ENCODE peak calls at places on chromosomes 11 and 22, in six cellular contexts. W is ovary, G is astrocyte, Y is sigmoid colon, T is HFF-Myc, E is cardiac fibroblast. R is an unnamed sample.

GRCh38 chr11:123321641-123322040 is 108.4 kb upstream of the GRAMD1B start:
- DNase-seq in W (no peak), G (no peak), Y (no peak), T (no peak), E (peak; percentile 10), R (no peak)

GRCh38 chr11:97461934-97462333 is 1072.1 kb downstream of the JRKL start:
- DNase-seq in W (no peak), G (no peak), Y (no peak), T (no peak), E (no peak), R (no peak)

GRCh38 chr11:59158206-59159068 is 13.5 kb upstream of the DTX4 start:
- DNase-seq in W (no peak), G (peak; percentile 39), Y (no peak), T (peak; percentile 29), E (peak; percentile 87), R (no peak)

GRCh38 chr22:28882545-28882877 is 861 bp upstream of the ZNRF3 start:
- DNase-seq in W (no peak), G (no peak), Y (peak; percentile 74), T (no peak), E (no peak), R (peak; percentile 55)

GRCh38 chr11:31887180-31887579 is 76.1 kb upstream of the PAX6 start:
- DNase-seq in W (no peak), G (no peak), Y (no peak), T (no peak), E (no peak), R (no peak)

GRCh38 chr22:20438678-20439492 is 1.3 kb upstream of the SCARF2 start:
- DNase-seq in W (peak; percentile 37), G (no peak), Y (peak; percentile 67), T (no peak), E (peak; percentile 33), R (peak; percentile 67)

GRCh38 chr11:47187723-47188122 is 1.5 kb upstream of the PACSIN3 start:
- DNase-seq in W (no peak), G (peak; percentile 2), Y (no peak), T (no peak), E (no peak), R (no peak)

GRCh38 chr22:48380016-48380665 is 1447.5 kb downstream of the BRD1 start:
- DNase-seq in W (no peak), G (no peak), Y (peak; percentile 26), T (no peak), E (no peak), R (no peak)

GRCh38 chr22:17575681-17576080 is 12.4 kb downstream of the SLC25A18 start:
- DNase-seq in W (no peak), G (no peak), Y (no peak), T (no peak), E (no peak), R (peak; percentile 53)

GRCh38 chr11:85791326-85791990 is 19.5 kb downstream of the SYTL2 start:
- DNase-seq in W (no peak), G (no peak), Y (no peak), T (no peak), E (no peak), R (no peak)

GRCh38 chr11:32312865-32313403 is 122.4 kb downstream of the WT1 start:
- DNase-seq in W (peak; percentile 29), G (peak; percentile 30), Y (no peak), T (no peak), E (peak; percentile 94), R (peak; percentile 44)

GRCh38 chr11:91248199-91248807 is 976.3 kb upstream of the FAT3 start:
- DNase-seq in W (no peak), G (no peak), Y (no peak), T (no peak), E (peak; percentile 73), R (peak; percentile 3)

GRCh38 chr22:27311666-27312566 is 489.6 kb downstream of the MN1 start:
- DNase-seq in W (no peak), G (peak; percentile 26), Y (no peak), T (no peak), E (no peak), R (no peak)

GRCh38 chr11:132187814-132188213 is 817.4 kb downstream of the NTM start:
- DNase-seq in W (no peak), G (peak; percentile 42), Y (no peak), T (no peak), E (peak; percentile 56), R (peak; percentile 42)

GRCh38 chr11:95412074-95412473 is 181.1 kb upstream of the SESN3 start:
- DNase-seq in W (no peak), G (no peak), Y (no peak), T (no peak), E (no peak), R (no peak)

GRCh38 chr11:83610996-83611395 is 324.8 kb upstream of the CCDC90B start:
- DNase-seq in W (no peak), G (no peak), Y (no peak), T (no peak), E (no peak), R (peak; percentile 1)

GRCh38 chr11:123509737-123510578 is 79.9 kb downstream of the GRAMD1B start:
- DNase-seq in W (no peak), G (peak; percentile 85), Y (no peak), T (no peak), E (peak; percentile 78), R (peak; percentile 29)

GRCh38 chr11:58893899-58894298 is 45.4 kb upstream of the GLYATL1 start:
- DNase-seq in W (no peak), G (no peak), Y (no peak), T (no peak), E (no peak), R (no peak)

GRCh38 chr11:61392991-61393595 is 706 bp downstream of the TMEM216 start:
- DNase-seq in W (no peak), G (no peak), Y (no peak), T (no peak), E (no peak), R (no peak)

GRCh38 chr22:45235101-45235777 is 5.5 kb downstream of the KIAA0930 start:
- DNase-seq in W (no peak), G (no peak), Y (no peak), T (no peak), E (no peak), R (no peak)

GRCh38 chr11:26088391-26088790 is 243.5 kb upstream of the ANO3 start:
- DNase-seq in W (no peak), G (peak; percentile 78), Y (no peak), T (no peak), E (peak; percentile 31), R (peak; percentile 74)

GRCh38 chr11:65870706-65871681 is 1.6 kb downstream of the EFEMP2 start:
- DNase-seq in W (no peak), G (no peak), Y (peak; percentile 71), T (no peak), E (no peak), R (no peak)

GRCh38 chr11:40129276-40129675 is 1330.2 kb downstream of the LRRC4C start:
- DNase-seq in W (no peak), G (no peak), Y (no peak), T (no peak), E (no peak), R (no peak)

GRCh38 chr11:120363436-120363835 is 27.2 kb downstream of the ARHGEF12 start:
- DNase-seq in W (no peak), G (peak; percentile 41), Y (no peak), T (no peak), E (no peak), R (no peak)

GRCh38 chr22:35705141-35705540 is 12.5 kb upstream of the APOL5 start:
- DNase-seq in W (no peak), G (peak; percentile 79), Y (no peak), T (peak; percentile 21), E (peak; percentile 88), R (peak; percentile 76)

GRCh38 chr22:22462813-22463567 is 45.6 kb downstream of the ZNF280B start:
- DNase-seq in W (no peak), G (no peak), Y (no peak), T (no peak), E (peak; percentile 39), R (peak; percentile 6)
- TF ChIP-seq CTCF in W (no peak), G (peak; percentile 21), Y (no peak), T (peak; percentile 42), E (peak; percentile 40), R (peak; percentile 32)

GRCh38 chr11:19345519-19345847 is 104.7 kb upstream of the E2F8 start:
- DNase-seq in W (no peak), G (no peak), Y (no peak), T (no peak), E (peak; percentile 46), R (peak; percentile 23)
- H3K4me3 ChIP-seq in W (no peak overlapping the region), G (peak overlapping the region; percentile 27), Y (peak overlapping the region; percentile 35), T (no peak overlapping the region), E (peak overlapping the region; percentile 77), R (peak overlapping the region; percentile 25)

GRCh38 chr11:109851780-109852390 is 241.3 kb upstream of the ZC3H12C start:
- DNase-seq in W (no peak), G (peak; percentile 50), Y (no peak), T (no peak), E (peak; percentile 38), R (no peak)

GRCh38 chr11:109849946-109850345 is 243.2 kb upstream of the ZC3H12C start:
- DNase-seq in W (no peak), G (no peak), Y (no peak), T (no peak), E (no peak), R (no peak)

GRCh38 chr11:109856958-109857357 is 236.2 kb upstream of the ZC3H12C start:
- DNase-seq in W (no peak), G (no peak), Y (no peak), T (no peak), E (no peak), R (no peak)

GRCh38 chr11:109854696-109855095 is 238.5 kb upstream of the ZC3H12C start:
- DNase-seq in W (no peak), G (peak; percentile 74), Y (no peak), T (no peak), E (no peak), R (no peak)

DNA sequence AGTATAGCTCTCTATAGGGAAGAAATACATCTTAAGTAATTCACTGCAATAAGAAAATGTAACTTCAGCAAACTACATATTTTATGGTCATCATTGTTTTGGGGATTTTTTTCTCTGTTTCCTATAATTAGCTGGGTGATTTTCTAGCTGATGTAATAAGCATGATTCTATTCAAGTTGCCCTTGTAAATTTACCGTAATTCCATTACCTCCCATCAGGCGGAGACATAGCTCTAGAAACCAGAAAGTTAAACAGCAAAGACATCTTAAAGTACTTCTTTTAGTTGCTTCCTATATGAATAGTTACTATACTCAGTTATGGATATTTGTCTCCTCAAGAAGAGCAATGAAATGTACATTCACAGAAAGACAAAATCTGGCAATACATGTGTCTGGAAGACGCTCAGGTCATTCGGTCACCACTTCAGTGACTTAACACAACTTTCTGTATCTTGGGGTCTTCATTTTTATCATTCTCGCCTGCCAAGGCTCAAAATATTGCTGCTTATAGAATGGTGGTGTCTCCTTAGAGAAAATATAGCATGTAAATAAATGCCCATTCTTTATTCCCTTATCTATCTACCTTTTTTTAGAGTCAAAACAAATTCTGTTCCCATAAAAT is 239.9 kb upstream of the ZC3H12C start:
- DNase-seq in W (no peak), G (peak; percentile 63), Y (no peak), T (peak; percentile 45), E (peak; percentile 91), R (peak; percentile 45)
- TF ChIP-seq CTCF in W (no peak), G (peak; percentile 82), Y (no peak), T (peak; percentile 33), E (peak; percentile 72), R (peak; percentile 53)

DNA sequence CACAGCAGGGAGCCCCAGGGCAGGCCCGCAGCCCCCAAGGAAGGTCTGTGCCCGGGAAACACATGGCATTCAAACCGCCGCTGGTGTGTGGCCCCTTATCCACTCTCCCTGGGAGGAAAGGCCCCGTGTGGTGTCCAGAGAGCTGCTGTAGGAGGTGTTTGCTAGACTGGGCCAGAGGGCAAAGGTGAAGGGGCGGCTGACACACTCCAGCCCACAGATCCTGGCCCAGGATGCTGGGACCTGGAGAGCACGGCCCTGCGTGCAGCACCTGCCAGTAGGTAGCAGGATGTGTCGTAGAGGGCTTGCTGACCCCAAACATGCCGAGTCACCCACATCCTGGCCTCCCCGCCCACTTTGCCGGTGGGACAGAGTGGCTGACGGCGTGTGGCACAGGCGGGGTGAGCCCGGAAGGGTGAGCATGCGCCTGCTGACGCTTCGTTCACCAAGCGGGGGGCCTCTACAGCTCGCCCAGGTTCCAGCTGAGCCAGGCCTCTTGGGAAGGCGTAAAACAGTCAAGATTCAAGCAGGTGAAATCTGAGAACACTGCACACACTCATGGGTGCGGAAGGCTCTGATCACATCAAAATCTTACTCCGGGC is 11.0 kb downstream of the OSBPL5 start:
- DNase-seq in W (no peak), G (peak; percentile 25), Y (no peak), T (no peak), E (no peak), R (no peak)
- H3K4me3 ChIP-seq in W (no peak overlapping the region), G (no peak overlapping the region), Y (no peak overlapping the region), T (no peak overlapping the region), E (no peak overlapping the region), R (peak overlapping the region; percentile 15)

R was measured in foreskin fibroblast.